ENCODE peak calls at places on chromosomes 7 and 10, in four cellular contexts. H is gastrocnemius medialis, S is stomach, U is sigmoid colon. B is an unnamed sample.

GRCh38 chr10:110162749-110163148 is 44.7 kb upstream of the MXI1 start:
- DNase-seq in U (no peak), S (no peak), H (no peak), B (no peak)

GRCh38 chr7:114539575-114539974 is 125.0 kb downstream of the FOXP2 start:
- DNase-seq in U (no peak), S (no peak), H (no peak), B (no peak)

GRCh38 chr10:51358227-51358626 is 283.9 kb downstream of the PRKG1 start:
- DNase-seq in S (no peak), H (no peak), U (no peak), B (no peak)

GRCh38 chr7:76023002-76023401 is 24.8 kb downstream of the STYXL1 start:
- DNase-seq in U (no peak), S (no peak), H (no peak), B (peak)

GRCh38 chr7:85125679-85126078 is 61.2 kb downstream of the SEMA3D start:
- DNase-seq in H (no peak), S (no peak), U (no peak), B (no peak)

GRCh38 chr7:158655931-158656441 is 48.6 kb downstream of the NCAPG2 start:
- DNase-seq in H (no peak), U (no peak), S (no peak), B (no peak)

GRCh38 chr10:72598769-72599701 is 26.8 kb downstream of the MICU1 start:
- DNase-seq in H (no peak), S (no peak), U (no peak), B (no peak)

GRCh38 chr7:26153823-26154783 is 2.1 kb downstream of the NFE2L3 start:
- DNase-seq in U (no peak), S (peak), H (no peak), B (peak)

GRCh38 chr10:15265558-15265957 is 97.1 kb upstream of the NMT2 start:
- DNase-seq in S (no peak), H (no peak), U (no peak), B (no peak)

GRCh38 chr7:44964831-44965440 is 13.9 kb downstream of the MYO1G start:
- DNase-seq in S (no peak), H (no peak), U (peak), B (no peak)

GRCh38 chr10:4208499-4208898 is 423.5 kb upstream of the KLF6 start:
- DNase-seq in S (no peak), H (no peak), U (no peak), B (no peak)

GRCh38 chr10:113140612-113141011 is 190.6 kb downstream of the TCF7L2 start:
- DNase-seq in S (no peak), H (no peak), U (no peak), B (no peak)

GRCh38 chr10:113138937-113139585 is 189.0 kb downstream of the TCF7L2 start:
- DNase-seq in S (no peak), U (no peak), H (no peak), B (no peak)

GRCh38 chr10:113142601-113143000 is 192.6 kb downstream of the TCF7L2 start:
- DNase-seq in U (no peak), H (no peak), S (no peak), B (no peak)

GRCh38 chr10:113135025-113135424 is 185.0 kb downstream of the TCF7L2 start:
- DNase-seq in H (no peak), S (no peak), U (no peak), B (no peak)

GRCh38 chr10:113139695-113140094 is 189.6 kb downstream of the TCF7L2 start:
- DNase-seq in H (no peak), U (no peak), S (no peak), B (no peak)
- TF ChIP-seq CTCF in H (no peak), U (no peak), S (no peak), B (peak)

GRCh38 chr7:101857358-101857794 is 40.0 kb downstream of the CUX1 start:
- DNase-seq in H (no peak), S (no peak), U (peak), B (no peak)

GRCh38 chr7:101854084-101854865 is 36.8 kb downstream of the CUX1 start:
- DNase-seq in H (no peak), S (no peak), U (peak), B (no peak)

GRCh38 chr7:101858437-101859385 is 41.3 kb downstream of the CUX1 start:
- DNase-seq in U (peak), H (no peak), S (no peak), B (no peak)

GRCh38 chr7:101859411-101860106 is 42.1 kb downstream of the CUX1 start:
- DNase-seq in H (no peak), S (no peak), U (no peak), B (no peak)

GRCh38 chr7:101856488-101857357 is 39.3 kb downstream of the CUX1 start:
- DNase-seq in U (peak), S (peak), H (peak), B (peak)
- TF ChIP-seq POLR2A in U (no peak), S (no peak), H (peak), B (peak)

GRCh38 chr10:3107426-3107961 is 40.1 kb downstream of the PFKP start:
- DNase-seq in S (no peak), U (peak), H (peak), B (peak)
- H3K27ac ChIP-seq in S (peak), U (peak), H (peak), B (peak)

GRCh38 chr7:27793780-27794179 is 53.8 kb downstream of the TAX1BP1 start:
- DNase-seq in S (no peak), H (no peak), U (no peak), B (no peak)

GRCh38 chr7:27799212-27799611 is 59.2 kb downstream of the TAX1BP1 start:
- DNase-seq in U (no peak), S (no peak), H (no peak), B (no peak)

GRCh38 chr7:27795977-27796376 is 56.0 kb downstream of the TAX1BP1 start:
- DNase-seq in H (no peak), U (no peak), S (no peak), B (no peak)
- TF ChIP-seq CTCF in H (no peak), U (no peak), S (no peak), B (no peak)

DNA sequence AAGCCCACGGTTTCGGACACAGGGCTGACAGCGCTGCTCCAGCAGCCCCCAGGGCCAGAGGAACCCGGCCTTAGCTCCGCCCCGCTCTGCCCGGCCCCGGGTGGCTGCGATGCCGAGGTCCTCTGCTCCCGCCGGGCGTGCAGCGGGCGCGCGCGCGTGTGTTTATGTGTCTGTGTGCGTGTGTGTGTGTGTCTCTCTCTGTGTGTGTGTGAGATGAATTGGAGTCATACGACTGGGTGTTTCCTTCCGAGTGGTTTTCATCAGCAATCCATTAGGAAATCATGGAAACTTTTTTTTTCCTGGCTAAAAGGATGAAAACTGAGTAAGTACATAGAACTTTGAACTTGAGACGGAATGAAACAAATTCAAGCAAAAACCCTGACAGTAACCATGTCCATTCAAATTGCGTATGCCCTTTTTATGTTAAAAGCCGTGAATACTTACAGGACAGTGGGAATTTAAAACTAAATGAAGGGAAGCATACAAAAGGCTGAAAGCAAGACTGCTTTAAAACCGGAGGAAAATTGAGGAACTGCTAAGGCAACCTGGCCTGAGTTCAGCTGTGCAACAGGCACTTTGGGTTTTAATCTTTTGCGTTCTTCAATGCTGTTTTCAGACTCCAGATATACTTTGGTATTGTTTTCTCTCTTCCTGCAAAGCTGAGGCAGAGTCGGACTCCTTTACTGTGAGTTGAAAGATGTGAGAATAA is at the start of gene CPED1:
- DNase-seq in S (peak), H (peak), U (peak), B (peak)
- TF ChIP-seq POLR2A in S (no peak), H (peak), U (peak), B (no peak)

GRCh38 chr7:100210803-100211202 is 8.9 kb upstream of the PVRIG start:
- DNase-seq in S (no peak), U (no peak), H (no peak), B (no peak)
- H3K27ac ChIP-seq in S (no peak), U (no peak), H (no peak), B (no peak)

GRCh38 chr7:99601656-99602310 is 3.7 kb downstream of the TMEM225B start:
- DNase-seq in U (no peak), H (no peak), S (no peak), B (no peak)
- TF ChIP-seq CTCF in U (no peak), H (no peak), S (no peak), B (no peak)